ENCODE peak calls at places on chromosomes 7 and 10, in nine cellular contexts. Z is WTC11; V is lower lobe of right lung; M is naive thymus-derived CD4-positive, alpha-beta T cell; K is activated CD4-positive, alpha-beta T cell treated with anti-CD3 and anti-CD28 coated beads for 36 hours; Y is pancreas; P is activated naive CD8-positive, alpha-beta T cell treated with anti-CD3 and anti-CD28 coated beads, Interleukin-2, amount 50 U/mL, for 24 hours; B is natural killer cell; L is T-helper 17 cell. I is an unnamed sample.

GRCh38 chr10:26593896-26594295 is 103.6 kb upstream of the PDSS1 start:
- ATAC-seq in Y (no peak), M (no peak), P (no peak), L (no peak), B (no peak), Z (peak), V (no peak), K (peak), I (no peak)

GRCh38 chr7:24978837-24979469 is 1.0 kb downstream of the OSBPL3 start:
- ATAC-seq in L (peak), K (peak), P (peak), V (no peak), M (no peak), Y (no peak), Z (no peak), B (peak), I (no peak)

GRCh38 chr10:90414926-90415325 is 442.9 kb downstream of the HTR7 start:
- ATAC-seq in L (no peak), V (no peak), M (no peak), Z (no peak), Y (no peak), B (no peak), K (no peak), P (no peak), I (no peak)

GRCh38 chr10:51527806-51528205 is 171.6 kb downstream of the CSTF2T start:
- ATAC-seq in M (no peak), L (no peak), B (no peak), V (no peak), Z (no peak), Y (no peak), P (no peak), K (no peak), I (no peak)

GRCh38 chr7:45028920-45029344 is 28.9 kb downstream of the CCM2 start:
- ATAC-seq in Z (no peak), P (peak), M (no peak), V (no peak), K (peak), Y (no peak), B (no peak), L (no peak), I (no peak)

GRCh38 chr7:100888529-100888987 is 957 bp downstream of the UFSP1 start:
- ATAC-seq in K (no peak), Y (no peak), L (no peak), B (no peak), M (no peak), P (no peak), V (no peak), Z (no peak), I (no peak)

GRCh38 chr10:47254611-47255010 is 45.4 kb upstream of the GDF10 start:
- ATAC-seq in K (no peak), V (no peak), P (no peak), M (no peak), Y (peak), Z (no peak), B (no peak), L (no peak), I (no peak)

GRCh38 chr10:4202936-4203335 is 417.9 kb upstream of the KLF6 start:
- ATAC-seq in P (no peak), B (no peak), Y (no peak), M (no peak), Z (no peak), L (no peak), K (no peak), V (no peak), I (no peak)

GRCh38 chr10:101241840-101242707 is 12.8 kb upstream of the LBX1 start:
- ATAC-seq in K (no peak), M (no peak), B (peak), P (no peak), Y (no peak), L (no peak), V (peak), Z (no peak), I (no peak)

GRCh38 chr7:50068026-50068425 is 25.0 kb downstream of the ZPBP start:
- ATAC-seq in Z (peak), K (peak), L (peak), M (peak), V (peak), Y (peak), B (no peak), P (peak), I (no peak)

GRCh38 chr7:64945776-64946175 is 42.7 kb downstream of the ZNF273 start:
- ATAC-seq in L (no peak), M (no peak), B (no peak), Y (no peak), Z (no peak), K (no peak), P (no peak), V (no peak), I (no peak)

GRCh38 chr7:140036224-140036651 is 26.5 kb downstream of the PARP12 start:
- ATAC-seq in K (peak), V (peak), B (peak), M (peak), L (peak), P (peak), Y (no peak), Z (no peak), I (no peak)

GRCh38 chr10:122648599-122649428 is 50.8 kb downstream of the C10orf120 start:
- ATAC-seq in V (peak), M (peak), P (no peak), K (peak), Y (peak), B (no peak), L (no peak), Z (peak), I (no peak)

GRCh38 chr10:72846225-72846624 is 47.3 kb upstream of the OIT3 start:
- ATAC-seq in M (no peak), Y (no peak), L (no peak), V (no peak), K (peak), B (no peak), P (peak), Z (no peak), I (no peak)

GRCh38 chr7:92246363-92247101 is 758 bp downstream of the ANKIB1 start:
- ATAC-seq in M (peak), Y (peak), B (peak), P (peak), K (peak), L (peak), V (peak), Z (peak), I (peak)

GRCh38 chr7:98322331-98323260 is 41.1 kb downstream of the BRI3 start:
- ATAC-seq in M (no peak), Y (no peak), B (no peak), K (no peak), L (no peak), V (peak), P (no peak), Z (peak), I (no peak)

I was measured in gastroesophageal sphincter.